ENCODE peak calls at places on chromosomes 7 and 10, in eight cellular contexts. K is prostate gland, Z is Peyer's patch, M is cardiac muscle cell, Q is endothelial cell, N is hepatocyte, A is Calu3, G is AG04450. L is an unnamed sample.

GRCh38 chr7:66238712-66239466 is 33.8 kb downstream of the TPST1 start:
- DNase-seq in G (no peak), A (no peak), Q (no peak), N (no peak), M (no peak), K (no peak), Z (no peak), L (no peak)

GRCh38 chr10:122974034-122974433 is 6.2 kb upstream of the PSTK start:
- DNase-seq in Q (no peak), M (no peak), K (no peak), G (no peak), Z (no peak), A (no peak), N (no peak), L (no peak)

GRCh38 chr10:14466256-14466655 is 135.5 kb upstream of the FRMD4A start:
- DNase-seq in N (no peak), G (no peak), Z (no peak), K (no peak), A (no peak), M (no peak), Q (no peak), L (no peak)

GRCh38 chr7:106572394-106573124 is 88.4 kb downstream of the CCDC71L start:
- DNase-seq in Q (no peak), M (no peak), K (no peak), N (no peak), A (no peak), G (no peak), Z (no peak), L (no peak)

GRCh38 chr10:71314028-71314693 is 4.9 kb upstream of the SLC29A3 start:
- DNase-seq in Z (peak), M (peak), G (no peak), N (peak), Q (peak), A (peak), K (peak), L (peak)

GRCh38 chr7:50436133-50436802 is 13.9 kb downstream of the FIGNL1 start:
- DNase-seq in M (no peak), N (no peak), Z (no peak), Q (no peak), K (no peak), G (peak), A (peak), L (no peak)

GRCh38 chr10:104303594-104304178 is 34.6 kb downstream of the ITPRIP start:
- DNase-seq in N (no peak), Z (no peak), K (no peak), M (no peak), A (no peak), Q (no peak), G (no peak), L (no peak)

GRCh38 chr7:46859963-46860475 is 721.9 kb downstream of the TNS3 start:
- DNase-seq in N (no peak), Z (no peak), K (no peak), A (no peak), M (no peak), G (no peak), Q (no peak), L (no peak)

GRCh38 chr10:126392068-126392467 is 3.8 kb upstream of the ADAM12 start:
- DNase-seq in M (no peak), Q (no peak), G (no peak), A (no peak), N (no peak), K (no peak), Z (no peak), L (no peak)

DNA sequence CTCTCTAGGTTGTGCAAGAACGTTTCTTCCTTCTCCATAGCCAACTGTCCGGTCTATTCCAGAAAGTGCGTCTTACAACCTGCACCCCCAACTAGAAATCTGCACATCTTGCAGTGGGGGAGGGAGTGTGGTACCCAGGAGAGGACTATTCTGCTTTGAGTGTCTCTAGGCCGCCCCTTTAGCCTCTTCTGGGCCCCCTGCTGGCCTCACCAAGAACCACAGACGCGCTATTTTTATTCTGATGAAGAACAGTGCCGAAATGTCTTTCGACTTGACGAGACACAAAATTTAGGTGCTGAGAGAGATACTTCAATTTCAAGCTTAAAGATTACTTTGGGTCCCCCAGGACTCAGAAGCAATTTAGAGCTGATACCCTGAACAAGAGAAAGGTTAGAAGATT is 1.0 kb downstream of the CNPY1 start:
- DNase-seq in G (no peak), Z (no peak), A (no peak), N (no peak), M (no peak), Q (no peak), K (no peak), L (no peak)
- TF ChIP-seq CTCF in G (no peak), Z (no peak), A (no peak), N (no peak), M (peak), Q (peak), K (no peak), L (no peak)

GRCh38 chr10:11270135-11270857 is 252.6 kb downstream of the CELF2 start:
- DNase-seq in Z (peak), Q (peak), N (peak), G (peak), K (peak), M (peak), A (peak), L (peak)
- TF ChIP-seq CTCF in Z (peak), Q (peak), N (peak), G (peak), K (peak), M (peak), A (peak), L (peak)

DNA sequence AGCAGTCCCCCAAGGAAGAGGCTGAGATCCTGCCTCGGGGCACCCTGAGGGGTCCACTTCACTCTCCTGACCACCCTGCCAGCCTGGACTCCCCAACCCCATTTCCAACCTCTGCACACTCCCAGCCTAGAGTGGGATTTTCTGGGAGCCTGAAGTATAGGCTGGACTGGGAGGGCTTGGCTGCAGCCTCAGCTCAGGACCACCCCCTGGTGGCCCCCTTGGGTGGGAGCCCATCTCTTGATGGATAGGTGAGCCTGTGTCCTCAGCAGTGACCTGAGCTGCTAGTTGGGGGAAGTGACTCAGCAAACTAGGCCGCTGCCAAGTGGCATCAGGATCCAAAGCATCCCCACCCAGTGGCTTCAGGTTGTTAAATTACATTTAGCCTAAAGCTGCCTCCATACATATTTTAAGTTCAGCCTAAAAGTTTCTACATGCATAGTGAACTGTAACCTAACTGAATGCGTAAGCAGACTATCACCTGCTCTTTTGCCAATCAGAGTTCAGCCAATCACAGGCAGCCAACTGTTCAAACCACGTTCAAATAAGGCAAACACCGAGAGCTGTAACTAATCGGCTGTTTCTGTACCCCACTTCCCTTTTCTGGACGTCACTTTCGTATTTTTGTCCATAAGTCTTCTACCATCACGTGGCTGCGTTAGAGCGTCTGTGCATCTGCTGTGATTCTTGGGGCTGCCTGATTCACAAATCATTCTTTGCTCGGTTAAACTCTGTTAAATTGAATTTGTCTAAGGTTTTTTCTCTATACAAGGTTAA is 144.0 kb downstream of the PLPP4 start:
- DNase-seq in G (no peak), Z (no peak), M (peak), N (peak), A (peak), Q (peak), K (no peak), L (no peak)
- TF ChIP-seq CTCF in G (no peak), Z (no peak), M (peak), N (peak), A (no peak), Q (peak), K (no peak), L (no peak)

DNA sequence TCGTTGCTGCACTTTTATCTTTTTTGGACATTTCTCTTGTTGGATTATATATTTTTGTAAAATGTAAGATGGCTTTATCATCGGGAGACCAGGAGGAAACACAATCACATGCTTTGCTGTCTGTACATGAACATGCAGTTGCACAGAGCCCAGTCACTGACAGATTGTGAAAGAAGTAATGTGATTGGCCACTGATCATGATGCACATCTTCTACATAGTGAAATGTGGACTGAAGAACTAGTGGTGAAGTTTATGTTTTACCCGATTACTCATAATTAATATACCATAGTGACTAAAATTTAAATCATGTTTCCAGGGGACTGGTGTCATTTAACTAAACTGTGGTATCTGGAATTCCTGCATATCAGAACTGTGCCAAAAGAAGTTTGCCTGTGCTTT is 289.6 kb downstream of the PPP1R3A start:
- DNase-seq in N (no peak), Z (no peak), K (no peak), G (peak), Q (no peak), M (no peak), A (no peak), L (no peak)
- TF ChIP-seq CTCF in N (no peak), Z (no peak), K (no peak), G (no peak), Q (no peak), M (no peak), A (no peak), L (no peak)

DNA sequence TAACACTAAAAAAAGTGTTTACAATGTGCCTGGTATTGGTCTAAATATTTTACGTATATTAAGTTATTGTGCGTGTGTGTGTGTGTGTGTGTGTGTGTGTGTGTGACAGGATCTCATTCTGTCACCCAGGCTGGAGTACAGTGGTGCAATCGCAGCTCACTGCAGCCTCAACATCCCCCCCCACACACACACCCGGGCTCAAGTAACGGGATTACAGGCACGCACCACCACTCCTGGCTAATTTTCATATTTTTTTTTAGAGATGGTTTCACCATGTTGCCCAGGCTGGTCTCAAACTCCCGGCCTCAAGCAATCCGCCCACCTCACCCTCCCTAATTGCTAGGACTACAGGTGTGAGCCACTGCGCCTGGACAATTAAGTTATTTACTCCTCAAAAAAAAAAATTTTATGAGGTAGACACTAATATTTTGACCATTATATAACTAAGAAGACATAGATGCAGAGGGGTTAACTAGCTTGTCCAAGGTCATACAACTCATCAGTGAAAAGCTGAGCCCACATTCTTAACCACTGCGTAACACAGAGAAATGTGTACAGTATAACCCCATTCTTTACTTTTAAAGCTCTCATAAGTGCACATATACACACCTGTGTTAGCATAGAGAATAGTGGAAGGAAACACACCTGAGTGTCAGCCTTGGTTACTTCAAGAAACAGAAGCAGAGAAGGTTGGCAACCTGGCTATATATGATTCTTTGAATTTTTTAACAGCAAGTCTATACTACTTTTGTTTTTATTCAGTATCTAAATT is 35.0 kb downstream of the DNAJC12 start:
- DNase-seq in Q (no peak), A (no peak), M (no peak), K (no peak), N (peak), G (no peak), Z (no peak), L (no peak)
- TF ChIP-seq CTCF in Q (no peak), A (no peak), M (no peak), K (no peak), N (no peak), G (no peak), Z (no peak), L (no peak)

GRCh38 chr7:138449580-138449979 is 10.5 kb upstream of the TRIM24 start:
- DNase-seq in M (no peak), A (peak), Q (no peak), K (no peak), N (no peak), G (no peak), Z (no peak), L (no peak)
- TF ChIP-seq CTCF in M (no peak), A (peak), Q (peak), K (no peak), N (no peak), G (no peak), Z (no peak), L (no peak)

GRCh38 chr10:90288403-90288933 is 569.4 kb downstream of the HTR7 start:
- DNase-seq in N (no peak), G (peak), Q (no peak), M (no peak), Z (no peak), A (peak), K (no peak), L (no peak)
- TF ChIP-seq CTCF in N (peak), G (peak), Q (no peak), M (peak), Z (no peak), A (no peak), K (no peak), L (no peak)

L was measured in natural killer cell.